ENCODE peak calls at places on chromosomes 12 and 14, in ten cellular contexts. Y is SK-N-SH, J is heart left ventricle, F is astrocyte, L is pancreas, W is IMR-90, O is neural progenitor cell, V is fibroblast of lung, P is upper lobe of right lung, Z is psoas muscle. H is an unnamed sample. For H3K9me3 and H3K36me3, the result is how much of the 10 kb centered on the place peaks cover.

GRCh38 chr12:75655233-75655879 is 143.9 kb upstream of the KRR1 start:
- DNase-seq in Z (no peak), Y (no peak), J (no peak), W (no peak), P (no peak), L (no peak), V (no peak), F (no peak), O (no peak), H (no peak)

GRCh38 chr14:42421377-42422078 is 814.9 kb downstream of the LRFN5 start:
- DNase-seq in V (no peak), Y (no peak), O (no peak), W (no peak), P (no peak), F (no peak), L (no peak), J (no peak), Z (no peak), H (no peak)

GRCh38 chr12:46499226-46499625 is 126.7 kb upstream of the SLC38A2 start:
- DNase-seq in Y (no peak), J (no peak), P (no peak), W (no peak), L (no peak), O (no peak), F (peak), Z (no peak), V (no peak), H (no peak)

GRCh38 chr14:37057776-37058175 is 114.6 kb downstream of the SLC25A21 start:
- DNase-seq in J (no peak), Z (no peak), L (no peak), O (no peak), W (no peak), P (no peak), F (no peak), V (no peak), Y (no peak), H (no peak)

GRCh38 chr12:11307143-11307542 is 3.1 kb downstream of the PRB4 start:
- DNase-seq in V (no peak), O (no peak), L (no peak), P (no peak), F (no peak), J (no peak), W (no peak), Z (no peak), Y (no peak), H (no peak)

GRCh38 chr14:86884498-86884897 is 1108.5 kb downstream of the GALC start:
- DNase-seq in O (no peak), W (no peak), P (no peak), Z (no peak), L (no peak), Y (no peak), F (no peak), J (no peak), V (no peak), H (no peak)

GRCh38 chr12:65121049-65121955 is at the start of gene WIF1:
- DNase-seq in L (peak), P (peak), J (peak), V (peak), F (no peak), Y (peak), W (no peak), O (peak), Z (peak), H (peak)

GRCh38 chr14:22896760-22897159 is 13.7 kb downstream of the REM2 start:
- DNase-seq in P (no peak), W (no peak), F (no peak), O (no peak), V (no peak), J (no peak), Z (no peak), L (no peak), Y (no peak), H (no peak)

GRCh38 chr12:93924367-93924766 is 224.0 kb upstream of the PLXNC1 start:
- DNase-seq in O (no peak), F (no peak), Z (no peak), J (no peak), V (no peak), W (no peak), L (no peak), Y (no peak), P (no peak), H (no peak)

GRCh38 chr14:26820578-26820977 is 222.7 kb upstream of the NOVA1 start:
- DNase-seq in P (no peak), V (no peak), L (no peak), F (no peak), J (no peak), O (no peak), W (no peak), Z (no peak), Y (no peak), H (no peak)

GRCh38 chr14:104794641-104795467 is 694 bp downstream of the AKT1 start:
- DNase-seq in J (no peak), F (peak), Z (no peak), W (peak), V (peak), P (no peak), Y (peak), L (no peak), O (peak), H (peak)

GRCh38 chr14:90429236-90429635 is 32.4 kb downstream of the CALM1 start:
- DNase-seq in L (no peak), F (no peak), Z (no peak), J (no peak), W (no peak), O (no peak), Y (no peak), P (no peak), V (no peak), H (no peak)

GRCh38 chr12:121038861-121039654 is at the start of gene OASL:
- DNase-seq in O (no peak), L (peak), P (peak), Y (peak), V (peak), F (no peak), Z (no peak), J (peak), W (no peak), H (peak)

GRCh38 chr12:113747048-113747447 is 219.1 kb downstream of the RBM19 start:
- DNase-seq in O (no peak), P (no peak), F (no peak), Y (no peak), L (no peak), W (no peak), Z (no peak), V (peak), J (no peak), H (no peak)

GRCh38 chr12:15621140-15621539 is 168.0 kb downstream of the EPS8 start:
- DNase-seq in Z (no peak), L (no peak), V (no peak), O (no peak), W (no peak), Y (no peak), J (no peak), P (no peak), F (no peak), H (no peak)

GRCh38 chr14:79093542-79093941 is 923.4 kb downstream of the NRXN3 start:
- DNase-seq in P (no peak), Y (peak), W (no peak), V (no peak), L (no peak), J (no peak), F (no peak), Z (no peak), O (no peak), H (no peak)

GRCh38 chr14:88323520-88324199 is 591 bp upstream of the KCNK10 start:
- DNase-seq in W (peak), J (no peak), P (no peak), Z (no peak), V (no peak), O (peak), Y (peak), L (no peak), F (no peak), H (no peak)

DNA sequence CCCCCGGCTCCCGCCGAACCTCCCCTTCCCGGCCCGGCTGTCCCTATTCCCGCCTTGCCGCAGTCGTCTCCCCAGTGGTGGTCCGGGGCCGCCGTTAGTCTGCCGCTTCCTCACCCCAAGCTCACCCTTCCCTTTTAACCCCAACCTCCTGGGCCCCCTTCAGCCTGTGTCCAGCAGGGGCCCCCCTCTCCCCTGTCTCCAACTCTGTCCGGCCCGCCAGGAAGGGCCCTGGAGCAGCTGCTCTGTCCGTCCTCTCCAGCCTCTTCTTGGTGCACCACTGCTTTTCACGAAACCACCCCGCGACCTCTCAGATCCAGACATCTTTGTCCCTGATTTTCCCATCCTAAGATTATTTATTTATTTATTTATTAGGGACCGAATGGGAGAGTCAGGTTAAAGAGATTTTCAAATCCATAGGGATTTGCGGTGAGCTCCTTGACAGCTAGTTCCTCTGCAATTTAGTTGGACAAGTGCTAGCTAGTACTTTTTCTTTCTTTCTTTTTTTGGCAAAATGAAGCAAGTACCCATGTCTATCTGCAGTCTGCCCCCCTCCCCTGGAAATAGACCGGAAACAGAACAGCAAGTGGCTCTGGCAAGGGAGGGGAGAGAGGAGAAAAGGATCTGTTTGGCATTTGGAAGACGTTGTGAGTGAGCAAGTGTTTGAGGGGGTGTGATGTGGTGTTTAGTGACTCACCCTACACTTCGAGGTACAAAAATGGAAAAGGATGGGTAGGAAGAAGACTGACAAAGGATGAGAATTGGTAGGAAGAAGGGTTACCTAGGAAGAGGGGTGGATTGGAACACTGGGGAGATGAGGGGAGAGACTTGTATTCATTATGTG is 632 bp downstream of the UBR7 start:
- DNase-seq in Y (peak), Z (peak), O (peak), P (no peak), V (peak), W (peak), J (peak), F (peak), L (peak), H (no peak)
- TF ChIP-seq CTCF in Y (peak), Z (no peak), O (peak), P (peak), V (peak), W (peak), J (peak), F (no peak), L (no peak), H (peak)

DNA sequence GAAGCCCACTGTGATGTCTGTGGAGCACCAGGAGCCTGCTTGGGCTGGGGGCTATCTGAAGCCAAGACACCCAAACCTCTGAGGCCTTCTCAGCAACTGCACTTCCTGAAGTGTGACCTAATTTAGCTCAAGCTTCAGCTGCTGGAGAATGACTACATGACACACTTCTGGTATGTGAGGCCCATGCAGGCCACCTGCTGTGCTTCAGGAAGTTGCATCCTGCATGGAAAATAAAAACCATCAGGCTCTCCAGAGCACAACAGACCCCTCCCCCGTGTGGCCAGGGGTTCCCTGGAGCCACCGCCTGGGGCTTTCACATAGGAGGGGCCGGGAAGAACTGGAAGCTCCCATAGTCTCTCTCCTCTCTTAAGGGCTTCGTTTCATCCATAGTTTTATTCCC is 217.7 kb downstream of the SLC15A4 start:
- DNase-seq in F (no peak), Y (no peak), J (no peak), Z (no peak), V (no peak), W (no peak), P (no peak), O (no peak), L (no peak), H (no peak)
- H3K9me3 ChIP-seq in F (under half), Y (under half), J (under half), Z (under half), V (under half), W (under half), P (under half), O (under half), L (under half), H (under half)

DNA sequence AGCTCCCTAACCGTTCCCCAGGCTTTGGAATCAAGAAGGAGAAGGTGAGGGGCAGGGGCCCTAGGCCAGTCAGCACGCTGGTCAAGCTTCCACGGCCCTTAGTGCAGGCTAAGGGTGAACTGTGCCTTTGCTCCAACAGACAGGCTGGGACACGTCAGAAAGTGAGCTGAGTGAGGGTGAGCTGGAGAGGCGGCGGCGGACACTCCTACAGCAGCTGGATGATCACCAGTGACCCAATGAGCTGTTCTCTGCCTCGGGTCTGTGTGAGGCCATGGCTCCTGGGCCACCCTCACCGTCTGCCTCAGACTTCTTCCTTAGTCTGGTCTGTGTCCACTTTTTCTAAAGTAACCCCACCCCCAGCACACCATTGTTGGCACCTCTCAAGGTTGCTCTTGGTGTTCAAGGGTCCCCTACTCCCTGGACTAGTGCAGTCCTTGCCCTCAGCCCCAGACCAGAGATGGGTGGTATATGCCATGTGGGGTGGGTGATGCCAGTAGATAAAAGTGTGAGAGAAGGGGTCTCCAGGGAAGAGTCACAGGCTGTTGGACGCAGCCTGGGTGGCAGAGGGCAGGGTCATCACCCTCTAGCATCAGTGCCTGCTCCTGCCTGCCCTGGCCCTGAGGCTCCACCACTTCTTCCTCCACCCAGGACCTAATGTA is 20.7 kb downstream of the PRPF40B start:
- DNase-seq in V (no peak), W (no peak), J (peak), O (no peak), Y (no peak), Z (no peak), L (no peak), P (no peak), F (no peak), H (no peak)
- H3K36me3 ChIP-seq in V (under half), W (half or more), J (half or more), O (under half), Y (half or more), Z (under half), L (under half), P (half or more), F (under half), H (under half)

GRCh38 chr14:105840266-105841021 is 314.1 kb downstream of the TMEM121 start:
- DNase-seq in Y (peak), P (peak), W (no peak), V (no peak), Z (no peak), O (no peak), F (no peak), L (no peak), J (no peak), H (peak)
- TF ChIP-seq CTCF in Y (no peak), P (no peak), W (no peak), V (no peak), Z (no peak), O (no peak), F (no peak), L (no peak), J (no peak), H (no peak)

GRCh38 chr12:112191840-112192321 is 66.5 kb downstream of the TRAFD1 start:
- DNase-seq in L (no peak), Z (no peak), W (peak), Y (no peak), J (no peak), F (no peak), P (no peak), V (no peak), O (no peak), H (no peak)
- H3K9me3 ChIP-seq in L (under half), Z (under half), W (under half), Y (under half), J (under half), F (under half), P (under half), V (under half), O (under half), H (under half)

DNA sequence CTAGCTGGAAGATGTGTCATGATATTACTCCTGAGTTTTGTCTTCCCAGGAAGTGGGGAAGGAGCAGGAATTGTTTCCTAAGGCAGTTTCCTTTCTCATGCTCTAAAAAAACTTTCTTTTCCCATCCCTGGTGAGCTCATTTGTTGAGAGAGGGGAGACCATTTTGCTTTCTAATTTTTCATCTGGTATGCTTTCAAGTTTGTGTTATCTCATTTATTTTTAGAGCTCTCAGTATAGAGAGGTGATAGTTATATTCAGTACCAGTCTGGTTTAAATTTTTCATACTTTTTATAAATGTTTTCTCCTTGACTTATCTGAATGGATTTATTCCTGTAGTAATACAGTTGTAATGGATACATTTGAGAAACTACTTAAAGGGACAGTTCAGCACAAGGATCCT is 79.6 kb downstream of the FBXW8 start:
- DNase-seq in O (no peak), F (no peak), Y (no peak), W (no peak), Z (no peak), P (no peak), J (no peak), L (no peak), V (no peak), H (no peak)
- H3K36me3 ChIP-seq in O (under half), F (under half), Y (under half), W (under half), Z (under half), P (under half), J (under half), L (under half), V (under half), H (under half)

H was measured in left lung.